ENCODE peak calls at places on chromosomes 2 and 18, in eight cellular contexts. B, P, Y, K, T, X, V and R are unnamed samples.

GRCh38 chr18:25233582-25234362 is 118.2 kb downstream of the ZNF521 start:
- DNase-seq in B (no peak), Y (no peak), K (no peak), X (peak), V (no peak), T (no peak), P (peak), R (no peak)

GRCh38 chr2:6526093-6526824 is 339.4 kb downstream of the CMPK2 start:
- DNase-seq in T (no peak), K (peak), X (no peak), P (no peak), Y (no peak), V (no peak), B (no peak), R (no peak)

GRCh38 chr18:77297919-77298571 is 48.4 kb downstream of the GALR1 start:
- DNase-seq in T (no peak), X (no peak), B (no peak), K (no peak), P (no peak), Y (no peak), V (no peak), R (no peak)

GRCh38 chr18:45839415-45840395 is 14.2 kb downstream of the SIGLEC15 start:
- DNase-seq in T (no peak), X (peak), V (peak), K (peak), P (peak), B (no peak), Y (peak), R (no peak)

GRCh38 chr2:193251909-193252308 is 1057.2 kb upstream of the TMEFF2 start:
- DNase-seq in B (no peak), T (no peak), Y (no peak), V (no peak), P (no peak), X (no peak), K (no peak), R (no peak)

GRCh38 chr2:196480653-196481322 is 158.7 kb upstream of the CCDC150 start:
- DNase-seq in B (no peak), X (no peak), V (no peak), P (no peak), Y (no peak), T (no peak), K (no peak), R (no peak)

GRCh38 chr2:181984814-181985631 is 630 bp upstream of the PPP1R1C start:
- DNase-seq in Y (no peak), V (no peak), K (no peak), T (no peak), X (peak), B (no peak), P (peak), R (no peak)

GRCh38 chr18:49368876-49369440 is 91.5 kb downstream of the DYM start:
- DNase-seq in T (no peak), B (no peak), Y (no peak), P (no peak), K (no peak), X (peak), V (no peak), R (no peak)

GRCh38 chr2:71672640-71673401 is 219.5 kb downstream of the DYSF start:
- DNase-seq in B (no peak), X (no peak), P (no peak), T (no peak), Y (peak), V (no peak), K (peak), R (no peak)

GRCh38 chr2:49619804-49620203 is 465.5 kb upstream of the FSHR start:
- DNase-seq in B (no peak), V (no peak), Y (no peak), X (no peak), T (no peak), K (peak), P (no peak), R (no peak)

GRCh38 chr2:11698009-11698922 is 28.3 kb upstream of the NTSR2 start:
- DNase-seq in Y (peak), X (peak), P (peak), T (peak), K (no peak), B (no peak), V (peak), R (no peak)

GRCh38 chr2:226869371-226869770 is 33.5 kb downstream of the RHBDD1 start:
- DNase-seq in K (no peak), Y (no peak), T (no peak), P (no peak), X (peak), B (no peak), V (no peak), R (no peak)

GRCh38 chr18:64407606-64408005 is 258.7 kb upstream of the LINC00305 start:
- DNase-seq in B (no peak), P (no peak), Y (no peak), T (no peak), V (no peak), X (no peak), K (no peak), R (no peak)

GRCh38 chr2:178101321-178102079 is 10.7 kb upstream of the RBM45 start:
- DNase-seq in V (no peak), B (no peak), Y (no peak), X (no peak), K (no peak), T (no peak), P (peak), R (no peak)
- TF ChIP-seq CTCF in V (no peak), B (no peak), Y (no peak), X (no peak), K (no peak), T (no peak), P (no peak), R (no peak)

DNA sequence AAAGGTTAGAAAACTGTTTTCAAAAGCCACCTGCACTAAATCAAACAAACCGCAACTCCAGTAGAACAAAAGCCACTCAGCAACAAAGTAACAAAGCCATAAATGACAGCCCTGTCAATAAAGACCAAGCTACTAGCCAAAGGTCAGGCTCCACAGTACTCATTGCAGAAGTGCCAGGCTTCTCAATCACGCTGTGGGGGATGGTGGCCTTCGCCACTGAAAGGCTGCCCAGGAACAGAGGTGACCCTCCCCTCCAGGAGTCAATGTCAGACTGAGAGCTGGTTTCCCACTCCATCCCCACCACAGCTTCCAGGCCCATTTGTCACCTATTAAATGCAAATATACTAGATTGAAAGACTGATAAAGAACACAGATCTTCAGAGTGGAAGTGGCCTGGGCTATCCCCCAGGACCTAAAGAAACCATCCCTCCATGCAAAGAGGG is 5.9 kb downstream of the ATP8B1 start:
- DNase-seq in P (no peak), Y (no peak), X (no peak), T (no peak), V (no peak), K (no peak), B (no peak), R (no peak)
- TF ChIP-seq CTCF in P (no peak), Y (no peak), X (no peak), T (no peak), V (no peak), K (no peak), B (no peak), R (no peak)

DNA sequence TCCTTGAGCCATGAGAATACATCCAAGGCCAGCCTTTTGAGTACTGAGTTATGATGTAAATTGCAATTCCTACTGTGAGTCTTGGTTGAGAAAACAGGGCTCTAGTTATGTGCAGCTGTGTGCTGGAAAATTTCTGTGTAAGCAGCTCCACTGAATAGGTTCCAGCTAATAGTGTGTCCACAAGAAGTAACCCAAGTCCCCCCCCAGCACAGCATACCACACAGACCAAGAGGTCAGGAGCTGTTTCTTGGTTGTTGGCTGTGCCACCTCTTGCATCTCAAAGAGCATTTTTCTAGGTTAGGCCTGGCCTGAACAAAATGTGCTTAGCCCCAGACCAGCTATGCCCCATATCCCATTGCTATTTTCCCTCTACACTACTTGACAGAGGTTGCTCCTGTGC is 36.8 kb upstream of the APCDD1 start:
- DNase-seq in Y (peak), K (no peak), B (peak), V (no peak), X (peak), P (no peak), T (no peak), R (no peak)
- TF ChIP-seq CTCF in Y (no peak), K (no peak), B (no peak), V (no peak), X (no peak), P (no peak), T (no peak), R (no peak)

DNA sequence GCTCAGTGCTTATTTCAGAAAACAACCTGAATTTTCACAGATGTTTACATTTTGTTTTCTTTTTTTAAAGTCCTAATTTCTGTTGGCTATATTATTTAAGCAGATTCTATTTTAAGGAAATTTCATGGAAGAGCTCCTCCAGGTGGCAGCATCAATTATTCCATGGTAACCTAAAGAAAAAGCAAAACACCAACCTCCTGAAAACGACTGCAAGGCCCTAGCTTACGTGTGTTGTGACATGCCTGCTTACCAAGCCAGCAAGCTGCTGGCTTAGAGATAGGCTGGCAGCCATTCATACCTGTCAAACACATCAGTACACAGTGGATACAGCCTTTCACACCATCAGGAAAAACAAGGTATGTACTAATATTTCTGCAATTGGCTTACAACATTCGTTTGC is 64.9 kb downstream of the LPIN2 start:
- DNase-seq in X (peak), V (no peak), Y (no peak), K (peak), P (peak), T (no peak), B (no peak), R (no peak)
- TF ChIP-seq CTCF in X (peak), V (peak), Y (peak), K (peak), P (peak), T (peak), B (no peak), R (no peak)

GRCh38 chr2:128354731-128355470 is 36.2 kb upstream of the HS6ST1 start:
- DNase-seq in V (no peak), Y (peak), P (peak), T (no peak), X (peak), B (peak), K (no peak), R (no peak)
- TF ChIP-seq CTCF in V (peak), Y (no peak), P (peak), T (no peak), X (peak), B (no peak), K (no peak), R (no peak)

GRCh38 chr2:210713122-210713521 is 156.7 kb downstream of the CPS1 start:
- DNase-seq in X (no peak), B (no peak), T (no peak), K (no peak), P (no peak), V (no peak), Y (no peak), R (no peak)
- TF ChIP-seq CTCF in X (no peak), B (no peak), T (no peak), K (no peak), P (no peak), V (no peak), Y (no peak), R (no peak)